ENCODE peak calls at places on chromosome 14, in ten cellular contexts. One of them, this sample, is unnamed.

GRCh38 chr14:61470954-61471279 is 149.5 kb downstream of the PRKCH start:
- DNase-seq in stimulated activated CD8-positive, alpha-beta memory T cell treated with anti-CD3 and anti-CD28 coated beads, Interleukin-15, amount 100 ng/mL, for 1 hour: no peak
- DNase-seq in heart left ventricle: no peak
- DNase-seq in bronchial epithelial cell: no peak
- DNase-seq in mesothelial cell of epicardium: no peak
- DNase-seq in amniotic epithelial cell: no peak
- DNase-seq in choroid plexus epithelial cell: no peak
- DNase-seq in Peyer's patch: no peak
- DNase-seq in activated B cell treated with CpG ODN at 0.5 μM for 24 hours: no peak
- DNase-seq in keratinocyte: no peak
- DNase-seq in this sample: no peak

GRCh38 chr14:103896578-103896977 is 31.7 kb upstream of the TDRD9 start:
- DNase-seq in heart left ventricle: peak
- DNase-seq in choroid plexus epithelial cell: no peak
- DNase-seq in amniotic epithelial cell: no peak
- DNase-seq in keratinocyte: no peak
- DNase-seq in stimulated activated CD8-positive, alpha-beta memory T cell treated with anti-CD3 and anti-CD28 coated beads, Interleukin-15, amount 100 ng/mL, for 1 hour: no peak
- DNase-seq in bronchial epithelial cell: no peak
- DNase-seq in activated B cell treated with CpG ODN at 0.5 μM for 24 hours: no peak
- DNase-seq in mesothelial cell of epicardium: no peak
- DNase-seq in Peyer's patch: no peak
- DNase-seq in this sample: no peak

GRCh38 chr14:54306806-54307205 is 90.0 kb upstream of the CDKN3 start:
- DNase-seq in activated B cell treated with CpG ODN at 0.5 μM for 24 hours: no peak
- DNase-seq in heart left ventricle: no peak
- DNase-seq in choroid plexus epithelial cell: no peak
- DNase-seq in Peyer's patch: no peak
- DNase-seq in keratinocyte: no peak
- DNase-seq in amniotic epithelial cell: no peak
- DNase-seq in bronchial epithelial cell: no peak
- DNase-seq in mesothelial cell of epicardium: no peak
- DNase-seq in stimulated activated CD8-positive, alpha-beta memory T cell treated with anti-CD3 and anti-CD28 coated beads, Interleukin-15, amount 100 ng/mL, for 1 hour: no peak
- DNase-seq in this sample: no peak

GRCh38 chr14:74531467-74531866 is 37.9 kb downstream of the ISCA2 start:
- DNase-seq in activated B cell treated with CpG ODN at 0.5 μM for 24 hours: no peak
- DNase-seq in stimulated activated CD8-positive, alpha-beta memory T cell treated with anti-CD3 and anti-CD28 coated beads, Interleukin-15, amount 100 ng/mL, for 1 hour: no peak
- DNase-seq in Peyer's patch: no peak
- DNase-seq in heart left ventricle: no peak
- DNase-seq in mesothelial cell of epicardium: no peak
- DNase-seq in keratinocyte: no peak
- DNase-seq in bronchial epithelial cell: peak
- DNase-seq in choroid plexus epithelial cell: peak
- DNase-seq in amniotic epithelial cell: peak
- DNase-seq in this sample: no peak

GRCh38 chr14:98612434-98613200 is 659.4 kb downstream of the BCL11B start:
- DNase-seq in bronchial epithelial cell: no peak
- DNase-seq in mesothelial cell of epicardium: no peak
- DNase-seq in keratinocyte: no peak
- DNase-seq in Peyer's patch: no peak
- DNase-seq in heart left ventricle: no peak
- DNase-seq in choroid plexus epithelial cell: no peak
- DNase-seq in amniotic epithelial cell: no peak
- DNase-seq in stimulated activated CD8-positive, alpha-beta memory T cell treated with anti-CD3 and anti-CD28 coated beads, Interleukin-15, amount 100 ng/mL, for 1 hour: no peak
- DNase-seq in activated B cell treated with CpG ODN at 0.5 μM for 24 hours: no peak
- DNase-seq in this sample: no peak

GRCh38 chr14:101819251-101819990 is 57.9 kb downstream of the PPP2R5C start:
- DNase-seq in keratinocyte: no peak
- DNase-seq in stimulated activated CD8-positive, alpha-beta memory T cell treated with anti-CD3 and anti-CD28 coated beads, Interleukin-15, amount 100 ng/mL, for 1 hour: peak
- DNase-seq in Peyer's patch: peak
- DNase-seq in mesothelial cell of epicardium: no peak
- DNase-seq in activated B cell treated with CpG ODN at 0.5 μM for 24 hours: no peak
- DNase-seq in amniotic epithelial cell: no peak
- DNase-seq in bronchial epithelial cell: no peak
- DNase-seq in choroid plexus epithelial cell: no peak
- DNase-seq in heart left ventricle: no peak
- DNase-seq in this sample: no peak

GRCh38 chr14:90545966-90546751 is 149.3 kb downstream of the CALM1 start:
- DNase-seq in bronchial epithelial cell: no peak
- DNase-seq in amniotic epithelial cell: peak
- DNase-seq in choroid plexus epithelial cell: no peak
- DNase-seq in stimulated activated CD8-positive, alpha-beta memory T cell treated with anti-CD3 and anti-CD28 coated beads, Interleukin-15, amount 100 ng/mL, for 1 hour: no peak
- DNase-seq in activated B cell treated with CpG ODN at 0.5 μM for 24 hours: no peak
- DNase-seq in Peyer's patch: no peak
- DNase-seq in mesothelial cell of epicardium: no peak
- DNase-seq in keratinocyte: no peak
- DNase-seq in heart left ventricle: peak
- DNase-seq in this sample: peak

GRCh38 chr14:103232831-103233319 is 101.2 kb upstream of the EIF5 start:
- DNase-seq in heart left ventricle: no peak
- DNase-seq in activated B cell treated with CpG ODN at 0.5 μM for 24 hours: no peak
- DNase-seq in Peyer's patch: no peak
- DNase-seq in keratinocyte: no peak
- DNase-seq in choroid plexus epithelial cell: no peak
- DNase-seq in bronchial epithelial cell: no peak
- DNase-seq in stimulated activated CD8-positive, alpha-beta memory T cell treated with anti-CD3 and anti-CD28 coated beads, Interleukin-15, amount 100 ng/mL, for 1 hour: no peak
- DNase-seq in mesothelial cell of epicardium: no peak
- DNase-seq in amniotic epithelial cell: no peak
- DNase-seq in this sample: no peak

GRCh38 chr14:54108481-54109471 is 152.2 kb upstream of the BMP4 start:
- DNase-seq in keratinocyte: no peak
- DNase-seq in mesothelial cell of epicardium: no peak
- DNase-seq in activated B cell treated with CpG ODN at 0.5 μM for 24 hours: no peak
- DNase-seq in heart left ventricle: no peak
- DNase-seq in Peyer's patch: no peak
- DNase-seq in amniotic epithelial cell: peak
- DNase-seq in stimulated activated CD8-positive, alpha-beta memory T cell treated with anti-CD3 and anti-CD28 coated beads, Interleukin-15, amount 100 ng/mL, for 1 hour: no peak
- DNase-seq in bronchial epithelial cell: peak
- DNase-seq in choroid plexus epithelial cell: peak
- DNase-seq in this sample: no peak

GRCh38 chr14:78897443-78897842 is 727.3 kb downstream of the NRXN3 start:
- DNase-seq in heart left ventricle: no peak
- DNase-seq in keratinocyte: no peak
- DNase-seq in Peyer's patch: no peak
- DNase-seq in stimulated activated CD8-positive, alpha-beta memory T cell treated with anti-CD3 and anti-CD28 coated beads, Interleukin-15, amount 100 ng/mL, for 1 hour: no peak
- DNase-seq in activated B cell treated with CpG ODN at 0.5 μM for 24 hours: no peak
- DNase-seq in amniotic epithelial cell: no peak
- DNase-seq in mesothelial cell of epicardium: no peak
- DNase-seq in choroid plexus epithelial cell: no peak
- DNase-seq in bronchial epithelial cell: no peak
- DNase-seq in this sample: no peak

GRCh38 chr14:68814376-68815287 is 21.8 kb upstream of the ZFP36L1 start:
- DNase-seq in heart left ventricle: peak
- DNase-seq in amniotic epithelial cell: peak
- DNase-seq in choroid plexus epithelial cell: peak
- DNase-seq in mesothelial cell of epicardium: no peak
- DNase-seq in keratinocyte: no peak
- DNase-seq in stimulated activated CD8-positive, alpha-beta memory T cell treated with anti-CD3 and anti-CD28 coated beads, Interleukin-15, amount 100 ng/mL, for 1 hour: no peak
- DNase-seq in activated B cell treated with CpG ODN at 0.5 μM for 24 hours: peak
- DNase-seq in bronchial epithelial cell: no peak
- DNase-seq in Peyer's patch: peak
- DNase-seq in this sample: peak

GRCh38 chr14:66530526-66530925 is 22.6 kb downstream of the GPHN start:
- DNase-seq in Peyer's patch: no peak
- DNase-seq in stimulated activated CD8-positive, alpha-beta memory T cell treated with anti-CD3 and anti-CD28 coated beads, Interleukin-15, amount 100 ng/mL, for 1 hour: no peak
- DNase-seq in bronchial epithelial cell: peak
- DNase-seq in keratinocyte: no peak
- DNase-seq in choroid plexus epithelial cell: no peak
- DNase-seq in mesothelial cell of epicardium: no peak
- DNase-seq in activated B cell treated with CpG ODN at 0.5 μM for 24 hours: no peak
- DNase-seq in heart left ventricle: no peak
- DNase-seq in amniotic epithelial cell: no peak
- DNase-seq in this sample: no peak

GRCh38 chr14:23559010-23559920 is 3.2 kb downstream of the THTPA start:
- DNase-seq in bronchial epithelial cell: peak
- DNase-seq in stimulated activated CD8-positive, alpha-beta memory T cell treated with anti-CD3 and anti-CD28 coated beads, Interleukin-15, amount 100 ng/mL, for 1 hour: peak
- DNase-seq in Peyer's patch: peak
- DNase-seq in choroid plexus epithelial cell: peak
- DNase-seq in activated B cell treated with CpG ODN at 0.5 μM for 24 hours: peak
- DNase-seq in heart left ventricle: no peak
- DNase-seq in amniotic epithelial cell: peak
- DNase-seq in keratinocyte: no peak
- DNase-seq in mesothelial cell of epicardium: no peak
- DNase-seq in this sample: no peak

GRCh38 chr14:23128969-23129758 is 10.1 kb upstream of the CEBPE start:
- DNase-seq in keratinocyte: no peak
- DNase-seq in activated B cell treated with CpG ODN at 0.5 μM for 24 hours: no peak
- DNase-seq in heart left ventricle: no peak
- DNase-seq in amniotic epithelial cell: no peak
- DNase-seq in stimulated activated CD8-positive, alpha-beta memory T cell treated with anti-CD3 and anti-CD28 coated beads, Interleukin-15, amount 100 ng/mL, for 1 hour: no peak
- DNase-seq in Peyer's patch: no peak
- DNase-seq in mesothelial cell of epicardium: no peak
- DNase-seq in bronchial epithelial cell: no peak
- DNase-seq in choroid plexus epithelial cell: no peak
- DNase-seq in this sample: no peak

GRCh38 chr14:98174031-98174430 is 1098.0 kb downstream of the BCL11B start:
- DNase-seq in choroid plexus epithelial cell: no peak
- DNase-seq in mesothelial cell of epicardium: no peak
- DNase-seq in activated B cell treated with CpG ODN at 0.5 μM for 24 hours: no peak
- DNase-seq in stimulated activated CD8-positive, alpha-beta memory T cell treated with anti-CD3 and anti-CD28 coated beads, Interleukin-15, amount 100 ng/mL, for 1 hour: no peak
- DNase-seq in heart left ventricle: no peak
- DNase-seq in bronchial epithelial cell: no peak
- DNase-seq in keratinocyte: no peak
- DNase-seq in Peyer's patch: no peak
- DNase-seq in amniotic epithelial cell: no peak
- DNase-seq in this sample: no peak

GRCh38 chr14:33642641-33643342 is 308.1 kb downstream of the EGLN3 start:
- DNase-seq in stimulated activated CD8-positive, alpha-beta memory T cell treated with anti-CD3 and anti-CD28 coated beads, Interleukin-15, amount 100 ng/mL, for 1 hour: no peak
- DNase-seq in bronchial epithelial cell: no peak
- DNase-seq in choroid plexus epithelial cell: no peak
- DNase-seq in amniotic epithelial cell: peak
- DNase-seq in mesothelial cell of epicardium: no peak
- DNase-seq in heart left ventricle: no peak
- DNase-seq in keratinocyte: no peak
- DNase-seq in Peyer's patch: no peak
- DNase-seq in activated B cell treated with CpG ODN at 0.5 μM for 24 hours: no peak
- DNase-seq in this sample: no peak

GRCh38 chr14:79658224-79658623 is 553.1 kb downstream of the DIO2 start:
- DNase-seq in mesothelial cell of epicardium: no peak
- DNase-seq in stimulated activated CD8-positive, alpha-beta memory T cell treated with anti-CD3 and anti-CD28 coated beads, Interleukin-15, amount 100 ng/mL, for 1 hour: no peak
- DNase-seq in keratinocyte: no peak
- DNase-seq in bronchial epithelial cell: no peak
- DNase-seq in amniotic epithelial cell: no peak
- DNase-seq in activated B cell treated with CpG ODN at 0.5 μM for 24 hours: no peak
- DNase-seq in heart left ventricle: no peak
- DNase-seq in Peyer's patch: no peak
- DNase-seq in choroid plexus epithelial cell: no peak
- DNase-seq in this sample: no peak

GRCh38 chr14:38330262-38330661 is 74.4 kb upstream of the CLEC14A start:
- DNase-seq in heart left ventricle: no peak
- DNase-seq in Peyer's patch: no peak
- DNase-seq in stimulated activated CD8-positive, alpha-beta memory T cell treated with anti-CD3 and anti-CD28 coated beads, Interleukin-15, amount 100 ng/mL, for 1 hour: no peak
- DNase-seq in bronchial epithelial cell: no peak
- DNase-seq in amniotic epithelial cell: no peak
- DNase-seq in choroid plexus epithelial cell: no peak
- DNase-seq in keratinocyte: no peak
- DNase-seq in activated B cell treated with CpG ODN at 0.5 μM for 24 hours: no peak
- DNase-seq in mesothelial cell of epicardium: no peak
- DNase-seq in this sample: no peak

GRCh38 chr14:99733551-99734405 is 49.7 kb downstream of the CYP46A1 start:
- DNase-seq in activated B cell treated with CpG ODN at 0.5 μM for 24 hours: no peak
- DNase-seq in stimulated activated CD8-positive, alpha-beta memory T cell treated with anti-CD3 and anti-CD28 coated beads, Interleukin-15, amount 100 ng/mL, for 1 hour: no peak
- DNase-seq in heart left ventricle: peak
- DNase-seq in mesothelial cell of epicardium: peak
- DNase-seq in Peyer's patch: no peak
- DNase-seq in amniotic epithelial cell: no peak
- DNase-seq in choroid plexus epithelial cell: no peak
- DNase-seq in bronchial epithelial cell: no peak
- DNase-seq in keratinocyte: no peak
- DNase-seq in this sample: peak

GRCh38 chr14:77654001-77654431 is 37.6 kb upstream of the SPTLC2 start:
- DNase-seq in activated B cell treated with CpG ODN at 0.5 μM for 24 hours: no peak
- DNase-seq in amniotic epithelial cell: no peak
- DNase-seq in stimulated activated CD8-positive, alpha-beta memory T cell treated with anti-CD3 and anti-CD28 coated beads, Interleukin-15, amount 100 ng/mL, for 1 hour: no peak
- DNase-seq in Peyer's patch: no peak
- DNase-seq in mesothelial cell of epicardium: no peak
- DNase-seq in bronchial epithelial cell: no peak
- DNase-seq in keratinocyte: no peak
- DNase-seq in heart left ventricle: no peak
- DNase-seq in choroid plexus epithelial cell: no peak
- DNase-seq in this sample: no peak

GRCh38 chr14:51511265-51511664 is 140.4 kb upstream of the FRMD6 start:
- DNase-seq in stimulated activated CD8-positive, alpha-beta memory T cell treated with anti-CD3 and anti-CD28 coated beads, Interleukin-15, amount 100 ng/mL, for 1 hour: no peak
- DNase-seq in amniotic epithelial cell: no peak
- DNase-seq in bronchial epithelial cell: no peak
- DNase-seq in mesothelial cell of epicardium: no peak
- DNase-seq in heart left ventricle: no peak
- DNase-seq in activated B cell treated with CpG ODN at 0.5 μM for 24 hours: no peak
- DNase-seq in choroid plexus epithelial cell: no peak
- DNase-seq in Peyer's patch: no peak
- DNase-seq in keratinocyte: no peak
- DNase-seq in this sample: no peak

GRCh38 chr14:31232081-31232480 is 24.5 kb upstream of the HECTD1 start:
- DNase-seq in amniotic epithelial cell: no peak
- DNase-seq in bronchial epithelial cell: no peak
- DNase-seq in mesothelial cell of epicardium: no peak
- DNase-seq in keratinocyte: no peak
- DNase-seq in stimulated activated CD8-positive, alpha-beta memory T cell treated with anti-CD3 and anti-CD28 coated beads, Interleukin-15, amount 100 ng/mL, for 1 hour: no peak
- DNase-seq in heart left ventricle: no peak
- DNase-seq in activated B cell treated with CpG ODN at 0.5 μM for 24 hours: no peak
- DNase-seq in Peyer's patch: no peak
- DNase-seq in choroid plexus epithelial cell: no peak
- DNase-seq in this sample: no peak

GRCh38 chr14:69353168-69353567 is 44.9 kb downstream of the ERH start:
- DNase-seq in stimulated activated CD8-positive, alpha-beta memory T cell treated with anti-CD3 and anti-CD28 coated beads, Interleukin-15, amount 100 ng/mL, for 1 hour: no peak
- DNase-seq in keratinocyte: no peak
- DNase-seq in mesothelial cell of epicardium: no peak
- DNase-seq in heart left ventricle: no peak
- DNase-seq in bronchial epithelial cell: no peak
- DNase-seq in activated B cell treated with CpG ODN at 0.5 μM for 24 hours: no peak
- DNase-seq in choroid plexus epithelial cell: no peak
- DNase-seq in Peyer's patch: no peak
- DNase-seq in amniotic epithelial cell: no peak
- DNase-seq in this sample: no peak

GRCh38 chr14:89359477-89360222 is 57.4 kb downstream of the FOXN3 start:
- DNase-seq in mesothelial cell of epicardium: no peak
- DNase-seq in amniotic epithelial cell: no peak
- DNase-seq in activated B cell treated with CpG ODN at 0.5 μM for 24 hours: no peak
- DNase-seq in bronchial epithelial cell: no peak
- DNase-seq in stimulated activated CD8-positive, alpha-beta memory T cell treated with anti-CD3 and anti-CD28 coated beads, Interleukin-15, amount 100 ng/mL, for 1 hour: no peak
- DNase-seq in choroid plexus epithelial cell: peak
- DNase-seq in keratinocyte: no peak
- DNase-seq in Peyer's patch: no peak
- DNase-seq in heart left ventricle: no peak
- DNase-seq in this sample: peak

GRCh38 chr14:73049428-73049827 is 8.9 kb upstream of the RBM25 start:
- DNase-seq in bronchial epithelial cell: no peak
- DNase-seq in stimulated activated CD8-positive, alpha-beta memory T cell treated with anti-CD3 and anti-CD28 coated beads, Interleukin-15, amount 100 ng/mL, for 1 hour: no peak
- DNase-seq in activated B cell treated with CpG ODN at 0.5 μM for 24 hours: no peak
- DNase-seq in Peyer's patch: no peak
- DNase-seq in mesothelial cell of epicardium: no peak
- DNase-seq in amniotic epithelial cell: peak
- DNase-seq in choroid plexus epithelial cell: peak
- DNase-seq in heart left ventricle: no peak
- DNase-seq in keratinocyte: no peak
- DNase-seq in this sample: no peak

GRCh38 chr14:101185081-101185835 is 281.7 kb upstream of the RTL1 start:
- DNase-seq in Peyer's patch: no peak
- DNase-seq in choroid plexus epithelial cell: no peak
- DNase-seq in keratinocyte: no peak
- DNase-seq in stimulated activated CD8-positive, alpha-beta memory T cell treated with anti-CD3 and anti-CD28 coated beads, Interleukin-15, amount 100 ng/mL, for 1 hour: no peak
- DNase-seq in amniotic epithelial cell: no peak
- DNase-seq in activated B cell treated with CpG ODN at 0.5 μM for 24 hours: no peak
- DNase-seq in bronchial epithelial cell: no peak
- DNase-seq in mesothelial cell of epicardium: no peak
- DNase-seq in heart left ventricle: no peak
- DNase-seq in this sample: no peak

GRCh38 chr14:33068626-33069025 is 129.9 kb downstream of the NPAS3 start:
- DNase-seq in activated B cell treated with CpG ODN at 0.5 μM for 24 hours: no peak
- DNase-seq in amniotic epithelial cell: no peak
- DNase-seq in choroid plexus epithelial cell: no peak
- DNase-seq in keratinocyte: no peak
- DNase-seq in stimulated activated CD8-positive, alpha-beta memory T cell treated with anti-CD3 and anti-CD28 coated beads, Interleukin-15, amount 100 ng/mL, for 1 hour: no peak
- DNase-seq in Peyer's patch: no peak
- DNase-seq in mesothelial cell of epicardium: no peak
- DNase-seq in heart left ventricle: no peak
- DNase-seq in bronchial epithelial cell: no peak
- DNase-seq in this sample: no peak

GRCh38 chr14:100067971-100068959 is 3.0 kb downstream of the EVL start:
- DNase-seq in stimulated activated CD8-positive, alpha-beta memory T cell treated with anti-CD3 and anti-CD28 coated beads, Interleukin-15, amount 100 ng/mL, for 1 hour: peak
- DNase-seq in activated B cell treated with CpG ODN at 0.5 μM for 24 hours: peak
- DNase-seq in keratinocyte: peak
- DNase-seq in bronchial epithelial cell: peak
- DNase-seq in heart left ventricle: peak
- DNase-seq in choroid plexus epithelial cell: peak
- DNase-seq in amniotic epithelial cell: peak
- DNase-seq in Peyer's patch: peak
- DNase-seq in mesothelial cell of epicardium: no peak
- DNase-seq in this sample: no peak